ENCODE peak calls at places on chromosome 15, in five cellular contexts. H is ovary; B is RWPE1; S is neural progenitor cell; P is CD4-positive, alpha-beta T cell. Q is an unnamed sample.

GRCh38 chr15:48385431-48385830 is 54.2 kb downstream of the DUT start:
- DNase-seq in H (no peak), P (no peak), B (peak), S (no peak), Q (peak)

GRCh38 chr15:62809106-62809967 is 233.2 kb upstream of the TPM1 start:
- DNase-seq in P (no peak), S (peak), B (peak), H (no peak), Q (no peak)

GRCh38 chr15:76204558-76204845 is 106.8 kb downstream of the ETFA start:
- DNase-seq in B (no peak), P (no peak), S (no peak), H (no peak), Q (no peak)

GRCh38 chr15:68203486-68203885 is 1.6 kb downstream of the CALML4 start:
- DNase-seq in B (no peak), S (no peak), P (no peak), H (no peak), Q (no peak)

GRCh38 chr15:53498996-53499395 is 260.5 kb downstream of the WDR72 start:
- DNase-seq in H (no peak), B (no peak), P (no peak), S (no peak), Q (no peak)

GRCh38 chr15:40452296-40453090 is 11.7 kb downstream of the BAHD1 start:
- DNase-seq in S (no peak), P (no peak), H (no peak), B (no peak), Q (no peak)

GRCh38 chr15:68553994-68554715 is 24.6 kb upstream of the CORO2B start:
- DNase-seq in S (peak), P (peak), H (peak), B (peak), Q (peak)

GRCh38 chr15:98718426-98719168 is 70.3 kb downstream of the IGF1R start:
- DNase-seq in S (no peak), B (no peak), P (no peak), H (no peak), Q (no peak)

GRCh38 chr15:41791970-41792637 is 17.8 kb downstream of the MAPKBP1 start:
- DNase-seq in P (no peak), S (no peak), B (no peak), H (no peak), Q (no peak)

GRCh38 chr15:73226064-73226463 is 142.7 kb downstream of the HCN4 start:
- DNase-seq in S (no peak), P (no peak), H (no peak), B (no peak), Q (no peak)

GRCh38 chr15:47349179-47349578 is 368.1 kb upstream of the SEMA6D start:
- DNase-seq in B (no peak), S (no peak), H (no peak), P (no peak), Q (no peak)

GRCh38 chr15:66578286-66578875 is 12.6 kb upstream of the LCTL start:
- DNase-seq in H (no peak), P (no peak), S (no peak), B (no peak), Q (no peak)

GRCh38 chr15:43441316-43441715 is 51.6 kb downstream of the TP53BP1 start:
- DNase-seq in S (no peak), H (no peak), B (no peak), P (no peak), Q (no peak)

GRCh38 chr15:85010472-85011209 is 29.0 kb downstream of the PDE8A start:
- DNase-seq in P (no peak), H (no peak), B (no peak), S (peak), Q (no peak)
- H3K27ac ChIP-seq in P (no peak), H (peak), B (no peak), S (no peak), Q (peak)

GRCh38 chr15:28096720-28097431 is 2.2 kb downstream of the OCA2 start:
- DNase-seq in H (no peak), B (no peak), S (peak), P (no peak), Q (no peak)

GRCh38 chr15:28097656-28098359 is 1.3 kb downstream of the OCA2 start:
- DNase-seq in S (no peak), B (no peak), P (no peak), H (no peak), Q (no peak)

GRCh38 chr15:28098360-28098765 is 752 bp downstream of the OCA2 start:
- DNase-seq in B (no peak), S (no peak), P (no peak), H (no peak), Q (no peak)

GRCh38 chr15:28094732-28095521 is 4.2 kb downstream of the OCA2 start:
- DNase-seq in B (no peak), P (no peak), S (peak), H (no peak), Q (no peak)

DNA sequence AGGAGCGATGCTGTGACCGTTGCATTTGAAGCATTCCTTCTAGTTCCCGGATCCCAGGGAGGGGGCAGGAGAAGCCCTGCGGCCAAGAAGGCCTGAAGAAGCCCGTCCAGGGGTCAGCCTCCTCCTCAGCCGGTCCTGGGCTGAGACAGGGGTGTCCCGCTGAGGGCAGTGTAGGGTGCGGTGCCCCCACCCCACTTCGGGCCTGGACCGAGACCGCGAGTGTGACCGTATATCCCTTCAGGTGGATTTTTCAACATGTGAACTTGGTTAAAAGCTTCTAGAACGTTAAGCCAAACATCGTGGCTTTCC is 2.8 kb downstream of the OCA2 start:
- DNase-seq in S (no peak), H (no peak), P (no peak), B (no peak), Q (no peak)
- H3K27ac ChIP-seq in S (no peak), H (peak), P (no peak), B (no peak), Q (no peak)

GRCh38 chr15:101243420-101243819 is 8.4 kb downstream of the CHSY1 start:
- DNase-seq in H (no peak), S (no peak), B (no peak), P (no peak), Q (no peak)
- H3K27ac ChIP-seq in H (no peak), S (no peak), B (peak), P (no peak), Q (peak)

DNA sequence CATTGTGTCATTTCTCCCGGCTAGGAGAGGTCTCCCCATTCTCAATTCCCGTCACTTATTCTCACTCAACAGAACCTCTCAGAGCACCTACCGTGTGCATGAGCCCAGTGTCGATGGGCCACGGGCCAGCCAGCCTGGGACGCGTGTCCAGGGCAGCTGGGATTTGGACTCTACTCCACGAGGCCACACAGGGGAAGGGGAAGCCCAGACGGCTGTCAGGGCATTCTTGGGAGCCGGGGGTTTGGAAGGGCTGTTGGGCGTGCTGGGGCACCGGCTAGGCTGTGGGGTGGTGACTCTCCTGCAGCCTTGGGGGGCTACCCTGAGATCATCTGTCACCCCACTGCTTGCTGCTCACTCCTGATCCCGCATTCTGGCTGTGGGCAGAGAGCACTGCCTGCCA is 41.7 kb upstream of the PCSK6 start:
- DNase-seq in B (no peak), H (no peak), S (no peak), P (no peak), Q (no peak)
- H3K27ac ChIP-seq in B (no peak), H (no peak), S (no peak), P (no peak), Q (no peak)

DNA sequence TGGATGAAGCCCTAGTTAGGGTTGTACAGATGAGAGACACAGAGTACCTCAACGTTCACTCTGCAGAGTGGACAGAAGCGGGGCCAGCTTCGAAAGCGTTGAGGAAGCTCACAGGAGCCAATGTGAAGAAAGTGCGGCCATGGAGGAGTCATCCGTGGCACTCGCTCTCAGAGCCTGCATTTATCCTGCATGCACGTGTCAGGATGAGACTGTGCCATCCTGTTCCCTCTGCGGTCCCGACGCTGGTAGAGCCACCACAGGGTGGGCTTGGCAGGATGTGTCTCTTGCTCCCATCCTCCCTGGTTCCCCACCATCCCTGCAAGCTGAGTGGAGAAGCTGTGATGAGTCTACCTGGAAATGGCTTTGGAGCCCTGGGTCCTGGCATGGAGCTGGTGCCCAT is 39.3 kb downstream of the KLHL25 start:
- DNase-seq in S (no peak), P (no peak), H (no peak), B (no peak), Q (peak)
- H3K27ac ChIP-seq in S (no peak), P (no peak), H (no peak), B (peak), Q (no peak)

GRCh38 chr15:100112636-100113305 is 229.0 kb downstream of the ADAMTS17 start:
- DNase-seq in P (no peak), H (no peak), B (no peak), S (no peak), Q (no peak)

GRCh38 chr15:100114100-100114499 is 227.7 kb downstream of the ADAMTS17 start:
- DNase-seq in B (no peak), P (no peak), H (peak), S (peak), Q (peak)

GRCh38 chr15:100113351-100114075 is 228.3 kb downstream of the ADAMTS17 start:
- DNase-seq in P (no peak), H (peak), B (no peak), S (no peak), Q (peak)

GRCh38 chr15:100111103-100112060 is 230.4 kb downstream of the ADAMTS17 start:
- DNase-seq in S (no peak), H (no peak), B (peak), P (peak), Q (peak)

GRCh38 chr15:100112061-100112420 is 229.7 kb downstream of the ADAMTS17 start:
- DNase-seq in S (no peak), B (no peak), P (no peak), H (no peak), Q (peak)
- H3K27ac ChIP-seq in S (no peak), B (peak), P (no peak), H (no peak), Q (peak)

Q was measured in uterus.